ENCODE peak calls at places on chromosomes 3 and 15, in eight cellular contexts. H is GM06990; N is transverse colon; Y is HS-5; L is T-helper 22 cell; J is effector memory CD8-positive, alpha-beta T cell; P is 8988T; V is NCI-H1436 treated with DMSO at 0.1 percent for 48 hours. U is an unnamed sample.

GRCh38 chr3:144142151-144142855 is 170.7 kb downstream of the DIPK2A start:
- DNase-seq in H (no peak), N (no peak), Y (no peak), L (no peak), J (no peak), P (no peak), V (no peak), U (no peak)

GRCh38 chr3:4754180-4755086 is 224.8 kb upstream of the BHLHE40 start:
- DNase-seq in H (peak; percentile 74), N (no peak), Y (no peak), L (no peak), J (no peak), P (no peak), V (no peak), U (no peak)

GRCh38 chr15:92898988-92899909 is 875 bp upstream of the CHD2 start:
- DNase-seq in H (no peak), N (no peak), Y (no peak), L (no peak), J (no peak), P (no peak), V (no peak), U (peak; percentile 70)

GRCh38 chr3:146638718-146639117 is 33.6 kb upstream of the PLSCR5 start:
- DNase-seq in H (no peak), N (no peak), Y (no peak), L (no peak), J (no peak), P (no peak), V (no peak), U (peak; percentile 2)

GRCh38 chr3:111751961-111752360 is 107.1 kb upstream of the PHLDB2 start:
- DNase-seq in H (no peak), N (no peak), Y (no peak), L (no peak), J (no peak), P (no peak), V (no peak), U (no peak)

GRCh38 chr3:63896332-63897034 is 15.7 kb downstream of the SCAANT1 start:
- DNase-seq in H (peak; percentile 24), N (no peak), Y (no peak), L (no peak), J (no peak), P (no peak), V (no peak), U (no peak)

GRCh38 chr3:47034868-47035489 is 55.5 kb downstream of the NBEAL2 start:
- DNase-seq in H (no peak), N (no peak), Y (no peak), L (no peak), J (no peak), P (no peak), V (no peak), U (no peak)

GRCh38 chr3:147408180-147409105 is 722 bp upstream of the ZIC1 start:
- DNase-seq in H (no peak), N (no peak), Y (no peak), L (no peak), J (no peak), P (no peak), V (no peak), U (no peak)

GRCh38 chr15:67373266-67373665 is 118.7 kb downstream of the IQCH start:
- DNase-seq in H (no peak), N (no peak), Y (no peak), L (no peak), J (no peak), P (no peak), V (no peak), U (no peak)

GRCh38 chr15:101052681-101053121 is 133.5 kb downstream of the LRRK1 start:
- DNase-seq in H (no peak), N (no peak), Y (no peak), L (no peak), J (no peak), P (no peak), V (no peak), U (no peak)

GRCh38 chr15:83815506-83815905 is 161.6 kb downstream of the ADAMTSL3 start:
- DNase-seq in H (no peak), N (no peak), Y (no peak), L (no peak), J (no peak), P (no peak), V (no peak), U (no peak)

GRCh38 chr3:107680698-107681097 is 157.9 kb downstream of the BBX start:
- DNase-seq in H (no peak), N (no peak), Y (no peak), L (no peak), J (no peak), P (no peak), V (no peak), U (no peak)

GRCh38 chr3:180250172-180250571 is 213.4 kb upstream of the PEX5L start:
- DNase-seq in H (no peak), N (no peak), Y (peak; percentile 71), L (no peak), J (no peak), P (no peak), V (no peak), U (no peak)

U was measured in OCI-LY7.